ENCODE peak calls at places on chromosome 15, in nine cellular contexts. E is CD8-positive, alpha-beta T cell; L is cardiac septum; G is IMR-90; A is T follicular helper cell; H is mammary epithelial cell; Z is HT-29; Y is cardiac muscle cell; C is HCEC 1CT. O is an unnamed sample.

GRCh38 chr15:100042558-100042957 is 299.2 kb downstream of the ADAMTS17 start:
- DNase-seq in H (peak), G (peak), L (no peak), Z (no peak), E (no peak), A (no peak), C (no peak), Y (no peak), O (no peak)

GRCh38 chr15:79025201-79025600 is 65.4 kb downstream of the RASGRF1 start:
- DNase-seq in L (no peak), A (no peak), E (no peak), Y (peak), Z (no peak), G (no peak), C (no peak), H (no peak), O (no peak)

GRCh38 chr15:67472957-67473356 is 48.0 kb upstream of the C15orf61 start:
- DNase-seq in A (no peak), H (peak), L (no peak), G (peak), Y (no peak), C (peak), Z (no peak), E (no peak), O (no peak)

GRCh38 chr15:42591238-42591936 is 16.0 kb downstream of the STARD9 start:
- DNase-seq in H (no peak), Z (peak), C (peak), Y (no peak), G (peak), E (no peak), A (no peak), L (no peak), O (no peak)

GRCh38 chr15:60120100-60120499 is 116.0 kb downstream of the FOXB1 start:
- DNase-seq in Y (no peak), A (no peak), H (no peak), G (no peak), E (no peak), L (no peak), C (no peak), Z (no peak), O (no peak)

GRCh38 chr15:74375303-74375693 is 7.9 kb upstream of the CYP11A1 start:
- DNase-seq in Y (peak), G (peak), H (peak), Z (peak), L (peak), C (peak), A (peak), E (peak), O (peak)

GRCh38 chr15:74365619-74366445 is 1.6 kb downstream of the CYP11A1 start:
- DNase-seq in Z (no peak), A (no peak), C (no peak), E (peak), G (peak), Y (peak), L (peak), H (no peak), O (no peak)

GRCh38 chr15:28107111-28107893 is 8.2 kb upstream of the OCA2 start:
- DNase-seq in Z (no peak), C (no peak), H (no peak), Y (peak), E (no peak), L (peak), G (no peak), A (no peak), O (no peak)

GRCh38 chr15:62756995-62757360 is 285.6 kb upstream of the TPM1 start:
- DNase-seq in Y (no peak), L (no peak), H (no peak), Z (no peak), G (no peak), E (no peak), C (no peak), A (no peak), O (no peak)

GRCh38 chr15:52247032-52247431 is 48.6 kb downstream of the MYO5C start:
- DNase-seq in E (no peak), H (peak), G (peak), C (peak), Z (no peak), A (no peak), Y (no peak), L (no peak), O (no peak)

GRCh38 chr15:39639037-39639436 is 58.2 kb downstream of the THBS1 start:
- DNase-seq in Y (no peak), H (no peak), L (no peak), C (no peak), G (no peak), Z (no peak), A (no peak), E (no peak), O (no peak)

GRCh38 chr15:100901702-100902435 is 17.3 kb upstream of the LRRK1 start:
- DNase-seq in E (no peak), A (no peak), Y (no peak), L (no peak), C (peak), Z (no peak), G (no peak), H (peak), O (no peak)

GRCh38 chr15:100170280-100170654 is 171.5 kb downstream of the ADAMTS17 start:
- DNase-seq in Y (no peak), E (no peak), A (no peak), Z (no peak), H (no peak), C (no peak), L (no peak), G (no peak), O (no peak)

GRCh38 chr15:74569731-74570070 is 28.7 kb downstream of the ARID3B start:
- DNase-seq in G (no peak), Z (no peak), C (no peak), E (no peak), H (no peak), A (no peak), Y (no peak), L (no peak), O (no peak)

GRCh38 chr15:53384417-53384816 is 375.0 kb downstream of the WDR72 start:
- DNase-seq in H (no peak), E (no peak), Y (no peak), C (no peak), L (no peak), A (no peak), G (no peak), Z (peak), O (no peak)

GRCh38 chr15:78438595-78439285 is 724 bp downstream of the IREB2 start:
- DNase-seq in G (no peak), L (no peak), Z (peak), C (peak), H (peak), A (peak), Y (peak), E (peak), O (no peak)

GRCh38 chr15:80090879-80091503 is 31.5 kb downstream of the ZFAND6 start:
- DNase-seq in G (no peak), C (peak), Y (no peak), L (no peak), H (no peak), E (no peak), Z (no peak), A (no peak), O (no peak)

GRCh38 chr15:77784361-77785292 is 151.9 kb upstream of the LINGO1 start:
- DNase-seq in H (no peak), Y (no peak), E (no peak), G (no peak), C (peak), Z (peak), A (no peak), L (no peak), O (no peak)

GRCh38 chr15:93973287-93973686 is 258.1 kb upstream of the MCTP2 start:
- DNase-seq in H (no peak), Z (no peak), E (no peak), G (no peak), Y (no peak), L (no peak), A (no peak), C (no peak), O (no peak)

GRCh38 chr15:73156431-73157191 is 104.3 kb downstream of the NEO1 start:
- DNase-seq in H (no peak), A (no peak), L (no peak), G (no peak), C (no peak), Z (peak), E (no peak), Y (no peak), O (no peak)

GRCh38 chr15:39426552-39427532 is 154.0 kb upstream of the THBS1 start:
- DNase-seq in E (peak), C (no peak), Y (no peak), L (peak), G (peak), A (peak), Z (no peak), H (peak), O (peak)

GRCh38 chr15:101172421-101173097 is 79.3 kb downstream of the CHSY1 start:
- DNase-seq in H (no peak), Z (no peak), L (no peak), C (no peak), G (peak), E (no peak), Y (no peak), A (no peak), O (no peak)

GRCh38 chr15:22811640-22812039 is 25.2 kb downstream of the NIPA1 start:
- DNase-seq in H (no peak), Z (peak), E (no peak), L (peak), Y (no peak), C (no peak), A (no peak), G (peak), O (no peak)

GRCh38 chr15:94445529-94446160 is 214.3 kb downstream of the MCTP2 start:
- DNase-seq in A (no peak), L (no peak), E (no peak), Y (no peak), C (no peak), Z (no peak), H (peak), G (no peak), O (no peak)

GRCh38 chr15:67833504-67834248 is 6.2 kb downstream of the RNU6-1 start:
- DNase-seq in E (peak), H (no peak), G (no peak), Z (peak), C (peak), Y (peak), L (peak), A (no peak), O (no peak)

GRCh38 chr15:38781196-38781595 is 216.6 kb upstream of the RASGRP1 start:
- DNase-seq in E (no peak), Z (no peak), C (no peak), L (no peak), H (peak), A (no peak), Y (no peak), G (no peak), O (no peak)

GRCh38 chr15:87348746-87349145 is 907.8 kb downstream of the NTRK3 start:
- DNase-seq in A (no peak), Y (no peak), G (peak), C (peak), H (no peak), L (no peak), E (no peak), Z (no peak), O (no peak)

GRCh38 chr15:66007663-66008262 is 138.5 kb downstream of the RAB11A start:
- DNase-seq in E (no peak), A (no peak), Y (no peak), H (no peak), Z (no peak), G (no peak), C (no peak), L (no peak), O (no peak)

GRCh38 chr15:96327155-96327741 is 3.3 kb upstream of the NR2F2 start:
- DNase-seq in Y (peak), A (no peak), C (peak), E (no peak), G (peak), H (peak), Z (peak), L (no peak), O (peak)

GRCh38 chr15:79007066-79007465 is 62.2 kb upstream of the CTSH start:
- DNase-seq in E (no peak), H (no peak), Y (peak), Z (peak), A (no peak), G (peak), L (no peak), C (peak), O (no peak)

GRCh38 chr15:77528290-77528967 is 104.3 kb downstream of the LINGO1 start:
- DNase-seq in A (no peak), H (no peak), Y (no peak), L (peak), C (no peak), G (no peak), Z (no peak), E (no peak), O (no peak)

GRCh38 chr15:71997691-71998090 is 120.3 kb downstream of the MYO9A start:
- DNase-seq in A (no peak), Z (no peak), G (no peak), L (no peak), E (no peak), H (peak), Y (no peak), C (no peak), O (no peak)

GRCh38 chr15:48876057-48876456 is 1.9 kb upstream of the EID1 start:
- DNase-seq in Y (no peak), A (no peak), L (no peak), C (no peak), E (no peak), Z (no peak), G (no peak), H (no peak), O (no peak)

GRCh38 chr15:83206971-83207621 is 527 bp downstream of the HDGFL3 start:
- DNase-seq in Y (peak), G (no peak), E (no peak), L (peak), H (peak), Z (no peak), C (peak), A (no peak), O (no peak)

GRCh38 chr15:40246496-40247275 is 7.8 kb downstream of the PAK6 start:
- DNase-seq in Y (no peak), Z (no peak), C (no peak), G (no peak), L (peak), E (no peak), A (no peak), H (no peak), O (no peak)

GRCh38 chr15:73982251-73982962 is 9.7 kb downstream of the STOML1 start:
- DNase-seq in C (peak), A (no peak), H (peak), E (peak), G (peak), L (peak), Z (no peak), Y (no peak), O (peak)

O was measured in smooth muscle cell of the brain vasculature.